ENCODE peak calls at places on chromosomes 6 and 20, in nine cellular contexts. D is erythroblast; I is HEK293T; J is NCI-H460; N is NCI-H2107; C is kidney glomerular epithelial cell; O is pulmonary artery endothelial cell; F is activated CD8-positive, alpha-beta memory T cell treated with anti-CD3 and anti-CD28 coated beads for 1 hour; E is GM10248. P is an unnamed sample.

GRCh38 chr6:154515808-154516207 is 5.3 kb upstream of the CNKSR3 start:
- DNase-seq in C (no peak), I (no peak), O (no peak), E (no peak), J (no peak), F (no peak), D (no peak), N (no peak), P (no peak)

GRCh38 chr6:43328528-43328927 is 19.9 kb upstream of the CRIP3 start:
- DNase-seq in F (no peak), E (no peak), N (no peak), I (no peak), C (no peak), D (no peak), J (no peak), O (no peak), P (no peak)

GRCh38 chr6:26045939-26046368 is 41.3 kb upstream of the HFE start:
- DNase-seq in N (no peak), J (no peak), I (no peak), C (no peak), D (peak), F (no peak), O (no peak), E (no peak), P (no peak)

GRCh38 chr6:140736227-140736626 is 1361.8 kb upstream of the CITED2 start:
- DNase-seq in J (no peak), C (no peak), D (no peak), O (no peak), I (no peak), E (no peak), N (no peak), F (no peak), P (no peak)

GRCh38 chr6:30730611-30731435 is 10.7 kb downstream of the TUBB start:
- DNase-seq in E (peak), I (peak), O (no peak), F (peak), N (peak), C (peak), D (peak), J (no peak), P (peak)

GRCh38 chr20:39298116-39298515 is 336.0 kb downstream of the DHX35 start:
- DNase-seq in E (no peak), F (no peak), J (no peak), I (no peak), O (no peak), D (no peak), N (no peak), C (no peak), P (no peak)

GRCh38 chr20:23093613-23094012 is 7.5 kb upstream of the CD93 start:
- DNase-seq in J (no peak), I (no peak), D (no peak), C (no peak), N (no peak), F (no peak), O (no peak), E (no peak), P (no peak)

GRCh38 chr6:50141100-50141499 is 91.4 kb upstream of the DEFB112 start:
- DNase-seq in E (no peak), D (no peak), N (no peak), I (no peak), F (no peak), O (no peak), J (no peak), C (no peak), P (no peak)

GRCh38 chr20:9867196-9867980 is 28.5 kb upstream of the PAK5 start:
- DNase-seq in F (no peak), E (no peak), I (no peak), C (no peak), D (no peak), N (no peak), J (no peak), O (no peak), P (no peak)

GRCh38 chr20:25543068-25543467 is 42.3 kb downstream of the NINL start:
- DNase-seq in O (no peak), I (no peak), F (no peak), J (no peak), E (no peak), C (no peak), D (no peak), N (no peak), P (no peak)

GRCh38 chr6:144897441-144897921 is 612.3 kb downstream of the UTRN start:
- DNase-seq in O (peak), D (no peak), J (no peak), C (peak), F (no peak), I (no peak), N (no peak), E (no peak), P (no peak)

GRCh38 chr20:61120595-61121515 is 131.2 kb upstream of the CDH4 start:
- DNase-seq in O (peak), E (no peak), J (peak), I (no peak), F (no peak), N (peak), D (peak), C (peak), P (no peak)

GRCh38 chr6:107657755-107658461 is 166.2 kb downstream of the SCML4 start:
- DNase-seq in N (peak), E (peak), F (no peak), J (no peak), D (no peak), C (peak), O (peak), I (no peak), P (peak)

GRCh38 chr6:106525111-106525884 is 104.0 kb downstream of the RTN4IP1 start:
- DNase-seq in J (no peak), N (no peak), F (no peak), D (no peak), O (no peak), I (no peak), E (peak), C (peak), P (peak)

GRCh38 chr6:36241728-36242127 is 28.1 kb upstream of the PNPLA1 start:
- DNase-seq in F (no peak), D (peak), J (no peak), N (no peak), C (no peak), I (no peak), O (no peak), E (peak), P (peak)

P was measured in naive B cell.